ENCODE peak calls at places on chromosomes 1 and 21, in six cellular contexts. D, U, A, M, R and Q are unnamed samples.

GRCh38 chr1:117796226-117796625 is 133.2 kb downstream of the GDAP2 start:
- DNase-seq in D (no peak), U (no peak), A (no peak), M (no peak), R (no peak), Q (no peak)

GRCh38 chr1:147837129-147837776 is 65.3 kb upstream of the GJA8 start:
- DNase-seq in D (no peak), U (peak; percentile 85), A (no peak), M (no peak), R (no peak), Q (no peak)

GRCh38 chr21:29235714-29236197 is 63.0 kb upstream of the BACH1 start:
- DNase-seq in D (no peak), U (no peak), A (no peak), M (no peak), R (no peak), Q (no peak)

GRCh38 chr21:25997788-25998611 is 172.6 kb downstream of the APP start:
- DNase-seq in D (no peak), U (peak; percentile 78), A (peak; percentile 76), M (peak; percentile 65), R (no peak), Q (peak; percentile 38)

GRCh38 chr1:23566304-23566703 is 7.0 kb upstream of the ID3 start:
- DNase-seq in D (no peak), U (peak; percentile 65), A (no peak), M (no peak), R (no peak), Q (no peak)

GRCh38 chr1:75616436-75617433 is 5.8 kb upstream of the SLC44A5 start:
- DNase-seq in D (no peak), U (peak; percentile 65), A (no peak), M (no peak), R (no peak), Q (no peak)

GRCh38 chr1:230300322-230301301 is 125.5 kb downstream of the PGBD5 start:
- DNase-seq in D (no peak), U (no peak), A (no peak), M (no peak), R (no peak), Q (no peak)

GRCh38 chr1:218658294-218658693 is 313.2 kb downstream of the TGFB2 start:
- DNase-seq in D (no peak), U (no peak), A (no peak), M (no peak), R (no peak), Q (no peak)

GRCh38 chr1:240344918-240345317 is 253.2 kb downstream of the FMN2 start:
- DNase-seq in D (no peak), U (no peak), A (no peak), M (no peak), R (no peak), Q (no peak)

GRCh38 chr1:31647106-31647505 is 2.4 kb upstream of the PEF1 start:
- DNase-seq in D (no peak), U (no peak), A (no peak), M (no peak), R (no peak), Q (no peak)

GRCh38 chr1:91779603-91780021 is 106.3 kb downstream of the TGFBR3 start:
- DNase-seq in D (no peak), U (no peak), A (no peak), M (no peak), R (no peak), Q (no peak)

GRCh38 chr1:66624412-66625060 is 90.6 kb downstream of the SGIP1 start:
- DNase-seq in D (no peak), U (no peak), A (peak; percentile 78), M (no peak), R (no peak), Q (no peak)

GRCh38 chr1:211133393-211133840 is 531 bp downstream of the KCNH1 start:
- DNase-seq in D (no peak), U (peak; percentile 58), A (peak; percentile 28), M (no peak), R (no peak), Q (no peak)

GRCh38 chr1:216771922-216772321 is 48.7 kb upstream of the ESRRG start:
- DNase-seq in D (no peak), U (no peak), A (no peak), M (no peak), R (no peak), Q (no peak)